ENCODE peak calls at places on chromosomes 7 and 10, in eight cellular contexts. One of them, this sample, is unnamed.

GRCh38 chr7:83648464-83649241 is at the start of gene SEMA3E:
- DNase-seq in HCT116: peak; percentile 15
- DNase-seq in SK-N-SH: no peak
- DNase-seq in stomach: peak; percentile 32
- DNase-seq in sigmoid colon: peak; percentile 69
- DNase-seq in spleen: no peak
- DNase-seq in transverse colon: no peak
- DNase-seq in breast epithelium: peak; percentile 37
- DNase-seq in this sample: no peak

GRCh38 chr7:100080895-100081534 is 508 bp downstream of the ZNF3 start:
- DNase-seq in HCT116: no peak
- DNase-seq in SK-N-SH: peak; percentile 72
- DNase-seq in stomach: no peak
- DNase-seq in sigmoid colon: no peak
- DNase-seq in spleen: peak; percentile 76
- DNase-seq in transverse colon: no peak
- DNase-seq in breast epithelium: no peak
- DNase-seq in this sample: no peak

GRCh38 chr10:117216611-117217195 is 19.4 kb downstream of the KCNK18 start:
- DNase-seq in HCT116: peak; percentile 54
- DNase-seq in SK-N-SH: peak; percentile 94
- DNase-seq in stomach: peak; percentile 73
- DNase-seq in sigmoid colon: peak; percentile 72
- DNase-seq in spleen: peak; percentile 95
- DNase-seq in transverse colon: peak; percentile 65
- DNase-seq in breast epithelium: peak; percentile 20
- DNase-seq in this sample: peak; percentile 61

GRCh38 chr10:43048301-43049051 is 28.4 kb upstream of the RET start:
- DNase-seq in HCT116: no peak
- DNase-seq in SK-N-SH: peak; percentile 24
- DNase-seq in stomach: no peak
- DNase-seq in sigmoid colon: peak; percentile 53
- DNase-seq in spleen: no peak
- DNase-seq in transverse colon: no peak
- DNase-seq in breast epithelium: no peak
- DNase-seq in this sample: no peak

GRCh38 chr7:92448185-92448747 is 984 bp downstream of the GATAD1 start:
- DNase-seq in HCT116: peak; percentile 57
- DNase-seq in SK-N-SH: peak; percentile 43
- DNase-seq in stomach: peak; percentile 60
- DNase-seq in sigmoid colon: peak; percentile 74
- DNase-seq in spleen: peak; percentile 79
- DNase-seq in transverse colon: peak; percentile 67
- DNase-seq in breast epithelium: peak; percentile 44
- DNase-seq in this sample: peak; percentile 68

GRCh38 chr10:3438608-3439007 is 266.0 kb upstream of the PITRM1 start:
- DNase-seq in HCT116: no peak
- DNase-seq in SK-N-SH: no peak
- DNase-seq in stomach: no peak
- DNase-seq in sigmoid colon: no peak
- DNase-seq in spleen: no peak
- DNase-seq in transverse colon: no peak
- DNase-seq in breast epithelium: no peak
- DNase-seq in this sample: no peak

GRCh38 chr7:5591547-5591899 is 167.9 kb upstream of the TNRC18 start:
- DNase-seq in HCT116: no peak
- DNase-seq in SK-N-SH: peak; percentile 70
- DNase-seq in stomach: peak; percentile 47
- DNase-seq in sigmoid colon: no peak
- DNase-seq in spleen: no peak
- DNase-seq in transverse colon: no peak
- DNase-seq in breast epithelium: peak; percentile 77
- DNase-seq in this sample: no peak

GRCh38 chr7:30934225-30934624 is 22.6 kb downstream of the AQP1 start:
- DNase-seq in HCT116: no peak
- DNase-seq in SK-N-SH: peak; percentile 15
- DNase-seq in stomach: no peak
- DNase-seq in sigmoid colon: no peak
- DNase-seq in spleen: peak; percentile 59
- DNase-seq in transverse colon: no peak
- DNase-seq in breast epithelium: no peak
- DNase-seq in this sample: no peak

GRCh38 chr10:116684781-116685180 is 57.6 kb downstream of the HSPA12A start:
- DNase-seq in HCT116: no peak
- DNase-seq in SK-N-SH: no peak
- DNase-seq in stomach: no peak
- DNase-seq in sigmoid colon: no peak
- DNase-seq in spleen: no peak
- DNase-seq in transverse colon: no peak
- DNase-seq in breast epithelium: no peak
- DNase-seq in this sample: no peak

GRCh38 chr7:74183653-74184450 is 9.7 kb downstream of the EIF4H start:
- DNase-seq in HCT116: no peak
- DNase-seq in SK-N-SH: peak; percentile 49
- DNase-seq in stomach: no peak
- DNase-seq in sigmoid colon: no peak
- DNase-seq in spleen: no peak
- DNase-seq in transverse colon: no peak
- DNase-seq in breast epithelium: no peak
- DNase-seq in this sample: no peak

GRCh38 chr7:101947899-101948298 is 130.5 kb downstream of the CUX1 start:
- DNase-seq in HCT116: no peak
- DNase-seq in SK-N-SH: peak; percentile 88
- DNase-seq in stomach: peak; percentile 77
- DNase-seq in sigmoid colon: peak; percentile 90
- DNase-seq in spleen: no peak
- DNase-seq in transverse colon: peak; percentile 33
- DNase-seq in breast epithelium: no peak
- DNase-seq in this sample: no peak

DNA sequence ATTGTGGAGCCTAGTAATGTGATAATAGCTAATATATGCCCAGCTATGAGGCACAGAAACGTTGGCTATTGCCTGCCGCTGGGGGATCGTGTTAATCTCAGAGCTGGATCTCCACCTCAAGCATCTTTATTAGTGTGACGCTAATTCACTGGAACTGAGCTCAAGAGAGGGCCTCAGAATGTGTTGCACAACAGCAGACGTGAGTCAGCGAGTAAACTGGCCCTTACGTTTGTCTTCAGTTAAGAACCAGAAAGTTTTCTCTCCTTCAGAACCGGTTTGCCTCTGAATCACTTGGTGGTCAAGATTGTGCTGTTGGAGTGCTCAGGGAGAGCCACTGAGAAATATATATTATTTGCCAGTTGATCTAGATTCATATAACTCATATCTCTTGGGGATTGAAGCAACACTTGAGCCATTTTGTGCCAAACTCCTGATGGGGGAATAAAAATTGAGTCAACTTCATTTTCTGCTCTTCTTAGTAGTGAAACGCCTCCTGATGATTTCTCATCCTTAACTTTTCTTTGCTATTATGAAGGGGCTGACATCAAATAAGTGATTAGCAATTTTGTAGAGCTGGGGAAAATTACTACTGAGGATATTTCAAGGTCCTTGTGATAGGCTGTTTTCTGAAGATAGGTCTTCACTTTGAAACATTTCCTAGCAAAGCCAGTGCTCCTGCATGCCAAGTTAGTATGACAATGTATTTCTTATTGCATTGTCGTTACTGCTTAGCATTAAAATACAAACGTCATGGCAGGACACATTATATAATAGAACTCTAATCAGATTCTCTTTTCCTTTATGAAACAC is 22.3 kb downstream of the BZW2 start:
- DNase-seq in HCT116: peak; percentile 91
- DNase-seq in SK-N-SH: peak; percentile 54
- DNase-seq in stomach: peak; percentile 71
- DNase-seq in sigmoid colon: peak; percentile 86
- DNase-seq in spleen: no peak
- DNase-seq in transverse colon: peak; percentile 44
- DNase-seq in breast epithelium: peak; percentile 82
- DNase-seq in this sample: peak; percentile 72
- TF ChIP-seq POLR2AphosphoS5 in HCT116: peak; percentile 30
- TF ChIP-seq POLR2AphosphoS5 in SK-N-SH: peak; percentile 76
- TF ChIP-seq POLR2AphosphoS5 in stomach: peak; percentile 35
- TF ChIP-seq POLR2AphosphoS5 in sigmoid colon: no peak
- TF ChIP-seq POLR2AphosphoS5 in spleen: no peak
- TF ChIP-seq POLR2AphosphoS5 in transverse colon: no peak
- TF ChIP-seq POLR2AphosphoS5 in breast epithelium: peak; percentile 80
- TF ChIP-seq POLR2AphosphoS5 in this sample: no peak

DNA sequence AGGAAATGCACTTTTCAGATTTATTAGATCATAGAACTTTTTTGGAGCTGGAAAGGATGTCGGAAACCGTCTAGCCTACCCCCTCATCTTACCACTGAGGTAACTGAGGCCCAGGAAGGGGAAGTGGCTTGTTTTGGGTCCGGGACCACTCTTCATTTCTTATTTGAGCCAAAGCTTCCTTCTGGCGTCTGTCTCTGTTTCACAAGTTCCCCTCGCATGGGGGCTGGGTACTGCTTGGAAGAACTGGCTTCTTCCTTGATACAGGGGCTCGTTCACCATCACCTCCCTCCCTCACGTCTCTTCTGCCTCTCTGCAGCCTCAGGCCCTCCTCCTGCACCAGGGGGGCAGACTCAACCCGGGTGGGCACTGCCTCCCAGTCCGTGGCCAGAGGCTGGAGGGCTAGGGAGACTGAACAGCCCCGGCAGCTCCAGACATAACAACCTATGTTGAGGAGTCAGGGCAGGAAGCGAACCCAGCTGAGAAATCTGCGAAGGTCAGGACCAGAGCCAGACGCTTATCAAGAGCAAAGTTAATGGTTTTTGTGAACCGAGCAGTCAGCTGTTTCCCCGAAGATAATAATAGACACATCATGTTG is 12.9 kb downstream of the HTRA1 start:
- DNase-seq in HCT116: no peak
- DNase-seq in SK-N-SH: peak; percentile 60
- DNase-seq in stomach: no peak
- DNase-seq in sigmoid colon: no peak
- DNase-seq in spleen: no peak
- DNase-seq in transverse colon: no peak
- DNase-seq in breast epithelium: no peak
- DNase-seq in this sample: no peak
- H3K27ac ChIP-seq in HCT116: no peak overlapping the region
- H3K27ac ChIP-seq in SK-N-SH: no peak overlapping the region
- H3K27ac ChIP-seq in stomach: peak overlapping the region; percentile 74
- H3K27ac ChIP-seq in sigmoid colon: peak overlapping the region; percentile 49
- H3K27ac ChIP-seq in spleen: no peak overlapping the region
- H3K27ac ChIP-seq in transverse colon: peak overlapping the region; percentile 73
- H3K27ac ChIP-seq in breast epithelium: peak overlapping the region; percentile 68
- H3K27ac ChIP-seq in this sample: no peak overlapping the region

DNA sequence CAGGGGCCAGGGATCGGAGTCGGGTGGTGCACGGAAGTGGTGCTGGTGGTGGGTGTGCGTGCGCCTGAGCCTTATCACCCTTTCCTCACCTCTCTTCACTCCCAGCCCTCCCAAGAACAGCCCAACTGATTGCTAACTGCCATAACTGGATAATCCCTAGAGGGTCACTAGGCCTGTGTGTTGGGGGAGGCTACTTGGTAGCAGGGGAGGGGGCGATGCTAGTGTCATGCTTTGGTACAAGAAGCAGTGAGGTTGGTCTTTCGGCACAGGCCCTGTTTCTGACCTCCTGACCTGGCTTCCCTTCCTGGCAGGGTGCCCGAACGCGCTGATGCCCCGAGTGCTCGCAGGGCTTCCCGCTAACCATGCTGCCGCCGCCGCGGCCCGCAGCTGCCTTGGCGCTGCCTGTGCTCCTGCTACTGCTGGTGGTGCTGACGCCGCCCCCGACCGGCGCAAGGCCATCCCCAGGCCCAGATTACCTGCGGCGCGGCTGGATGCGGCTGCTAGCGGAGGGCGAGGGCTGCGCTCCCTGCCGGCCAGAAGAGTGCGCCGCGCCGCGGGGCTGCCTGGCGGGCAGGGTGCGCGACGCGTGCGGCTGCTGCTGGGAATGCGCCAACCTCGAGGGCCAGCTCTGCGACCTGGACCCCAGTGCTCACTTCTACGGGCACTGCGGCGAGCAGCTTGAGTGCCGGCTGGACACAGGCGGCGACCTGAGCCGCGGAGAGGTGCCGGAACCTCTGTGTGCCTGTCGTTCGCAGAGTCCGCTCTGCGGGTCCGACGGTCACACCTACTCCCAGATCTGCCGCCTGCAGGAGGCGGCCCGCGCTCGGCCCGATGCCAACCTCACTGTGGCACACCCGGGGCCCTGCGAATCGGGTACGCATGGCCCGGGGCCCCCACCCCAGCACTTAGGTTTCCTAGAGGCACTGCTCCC is 707 bp downstream of the KAZALD1 start:
- DNase-seq in HCT116: no peak
- DNase-seq in SK-N-SH: peak; percentile 59
- DNase-seq in stomach: peak; percentile 76
- DNase-seq in sigmoid colon: peak; percentile 71
- DNase-seq in spleen: peak; percentile 90
- DNase-seq in transverse colon: peak; percentile 71
- DNase-seq in breast epithelium: no peak
- DNase-seq in this sample: no peak
- TF ChIP-seq POLR2AphosphoS5 in HCT116: peak; percentile 65
- TF ChIP-seq POLR2AphosphoS5 in SK-N-SH: no peak
- TF ChIP-seq POLR2AphosphoS5 in stomach: peak; percentile 39
- TF ChIP-seq POLR2AphosphoS5 in sigmoid colon: no peak
- TF ChIP-seq POLR2AphosphoS5 in spleen: no peak
- TF ChIP-seq POLR2AphosphoS5 in transverse colon: no peak
- TF ChIP-seq POLR2AphosphoS5 in breast epithelium: no peak
- TF ChIP-seq POLR2AphosphoS5 in this sample: no peak

GRCh38 chr7:155232911-155233702 is 64.6 kb upstream of the INSIG1 start:
- DNase-seq in HCT116: no peak
- DNase-seq in SK-N-SH: no peak
- DNase-seq in stomach: no peak
- DNase-seq in sigmoid colon: no peak
- DNase-seq in spleen: peak; percentile 41
- DNase-seq in transverse colon: no peak
- DNase-seq in breast epithelium: no peak
- DNase-seq in this sample: no peak
- H3K27ac ChIP-seq in HCT116: no peak overlapping the region
- H3K27ac ChIP-seq in SK-N-SH: no peak overlapping the region
- H3K27ac ChIP-seq in stomach: no peak overlapping the region
- H3K27ac ChIP-seq in sigmoid colon: no peak overlapping the region
- H3K27ac ChIP-seq in spleen: no peak overlapping the region
- H3K27ac ChIP-seq in transverse colon: no peak overlapping the region
- H3K27ac ChIP-seq in breast epithelium: peak overlapping the region; percentile 23
- H3K27ac ChIP-seq in this sample: no peak overlapping the region

GRCh38 chr10:79084012-79084971 is 15.5 kb downstream of the ZMIZ1 start:
- DNase-seq in HCT116: no peak
- DNase-seq in SK-N-SH: peak; percentile 59
- DNase-seq in stomach: peak; percentile 93
- DNase-seq in sigmoid colon: peak; percentile 98
- DNase-seq in spleen: peak; percentile 94
- DNase-seq in transverse colon: peak; percentile 91
- DNase-seq in breast epithelium: peak; percentile 96
- DNase-seq in this sample: peak; percentile 98
- TF ChIP-seq POLR2AphosphoS5 in HCT116: no peak
- TF ChIP-seq POLR2AphosphoS5 in SK-N-SH: no peak
- TF ChIP-seq POLR2AphosphoS5 in stomach: peak; percentile 60
- TF ChIP-seq POLR2AphosphoS5 in sigmoid colon: no peak
- TF ChIP-seq POLR2AphosphoS5 in spleen: peak; percentile 95
- TF ChIP-seq POLR2AphosphoS5 in transverse colon: no peak
- TF ChIP-seq POLR2AphosphoS5 in breast epithelium: peak; percentile 95
- TF ChIP-seq POLR2AphosphoS5 in this sample: peak; percentile 74

GRCh38 chr7:37354661-37355131 is 94.0 kb downstream of the ELMO1 start:
- DNase-seq in HCT116: no peak
- DNase-seq in SK-N-SH: no peak
- DNase-seq in stomach: no peak
- DNase-seq in sigmoid colon: peak; percentile 88
- DNase-seq in spleen: peak; percentile 82
- DNase-seq in transverse colon: peak; percentile 35
- DNase-seq in breast epithelium: no peak
- DNase-seq in this sample: peak; percentile 94
- H3K27ac ChIP-seq in HCT116: no peak overlapping the region
- H3K27ac ChIP-seq in SK-N-SH: no peak overlapping the region
- H3K27ac ChIP-seq in stomach: peak overlapping the region; percentile 61
- H3K27ac ChIP-seq in sigmoid colon: peak overlapping the region; percentile 47
- H3K27ac ChIP-seq in spleen: peak overlapping the region; percentile 76
- H3K27ac ChIP-seq in transverse colon: peak overlapping the region; percentile 51
- H3K27ac ChIP-seq in breast epithelium: peak overlapping the region; percentile 72
- H3K27ac ChIP-seq in this sample: peak overlapping the region; percentile 79

This sample was measured in HL-60.